ENCODE peak calls at places on chromosomes 5 and 9, in four cellular contexts. Q is right lobe of liver, X is H1, S is HCT116. R is an unnamed sample.

GRCh38 chr5:159422371-159422770 is 92.1 kb upstream of the IL12B start:
- DNase-seq in Q (no peak), X (no peak), S (no peak), R (no peak)

GRCh38 chr5:1946122-1946677 is 63.5 kb upstream of the IRX4 start:
- DNase-seq in Q (no peak), X (no peak), S (no peak), R (no peak)

GRCh38 chr9:38681747-38682227 is 38.1 kb downstream of the FAM240B start:
- DNase-seq in Q (no peak), X (no peak), S (no peak), R (no peak)

GRCh38 chr5:36820900-36821299 is 55.7 kb upstream of the NIPBL start:
- DNase-seq in Q (no peak), X (no peak), S (no peak), R (no peak)

GRCh38 chr9:16175461-16175860 is 622.6 kb downstream of the CCDC171 start:
- DNase-seq in Q (no peak), X (no peak), S (no peak), R (no peak)

GRCh38 chr5:14243768-14244167 is 100.6 kb downstream of the TRIO start:
- DNase-seq in Q (no peak), X (no peak), S (no peak), R (no peak)

GRCh38 chr5:155594270-155594669 is 580.7 kb downstream of the KIF4B start:
- DNase-seq in Q (no peak), X (no peak), S (no peak), R (no peak)

GRCh38 chr5:149936044-149936699 is 8.4 kb downstream of the PDE6A start:
- DNase-seq in Q (no peak), X (no peak), S (no peak), R (no peak)

GRCh38 chr5:13910227-13910626 is 34.3 kb downstream of the DNAH5 start:
- DNase-seq in Q (no peak), X (no peak), S (no peak), R (no peak)

GRCh38 chr9:105890046-105890822 is 195.9 kb downstream of the TMEM38B start:
- DNase-seq in Q (no peak), X (no peak), S (no peak), R (no peak)

GRCh38 chr5:14364096-14364495 is 217.5 kb upstream of the OTULINL start:
- DNase-seq in Q (no peak), X (no peak), S (no peak), R (no peak)

GRCh38 chr5:124746252-124746915 is at the start of gene ZNF608:
- DNase-seq in Q (no peak), X (peak; percentile 49), S (no peak), R (no peak)

GRCh38 chr5:88251048-88251711 is 17.5 kb downstream of the TMEM161B start:
- DNase-seq in Q (no peak), X (no peak), S (no peak), R (no peak)

GRCh38 chr5:112366987-112367386 is 52.1 kb downstream of the EPB41L4A start:
- DNase-seq in Q (peak; percentile 55), X (no peak), S (peak; percentile 26), R (no peak)

GRCh38 chr5:77280036-77280435 is 69.6 kb downstream of the PDE8B start:
- DNase-seq in Q (no peak), X (no peak), S (no peak), R (no peak)

GRCh38 chr5:7881091-7881490 is 12.1 kb downstream of the MTRR start:
- DNase-seq in Q (no peak), X (no peak), S (no peak), R (no peak)

GRCh38 chr5:132090107-132090506 is 16.5 kb downstream of the CSF2 start:
- DNase-seq in Q (no peak), X (no peak), S (peak; percentile 44), R (no peak)

GRCh38 chr5:141560725-141561483 is 57.9 kb downstream of the DIAPH1 start:
- DNase-seq in Q (peak; percentile 82), X (peak; percentile 73), S (peak; percentile 59), R (peak; percentile 57)

GRCh38 chr5:154997746-154998145 is 15.8 kb upstream of the KIF4B start:
- DNase-seq in Q (no peak), X (no peak), S (no peak), R (no peak)

GRCh38 chr5:74201334-74202081 is 439.0 kb downstream of the ENC1 start:
- DNase-seq in Q (no peak), X (no peak), S (no peak), R (peak; percentile 71)

GRCh38 chr5:64834611-64835010 is 65.9 kb downstream of the CWC27 start:
- DNase-seq in Q (no peak), X (no peak), S (no peak), R (no peak)

GRCh38 chr5:108801776-108802175 is 54.1 kb downstream of the FER start:
- DNase-seq in Q (no peak), X (no peak), S (peak; percentile 84), R (no peak)

GRCh38 chr9:116632990-116633441 is 54.1 kb upstream of the TRIM32 start:
- DNase-seq in Q (no peak), X (no peak), S (no peak), R (no peak)

GRCh38 chr5:164353155-164353554 is 847.7 kb downstream of the MAT2B start:
- DNase-seq in Q (no peak), X (no peak), S (no peak), R (no peak)

GRCh38 chr5:136763548-136763947 is 398.2 kb upstream of the TRPC7 start:
- DNase-seq in Q (no peak), X (no peak), S (no peak), R (no peak)

GRCh38 chr9:133973791-133974630 is 18.1 kb downstream of the VAV2 start:
- DNase-seq in Q (peak; percentile 93), X (no peak), S (no peak), R (peak; percentile 65)
- TF ChIP-seq POLR2A in Q (peak; percentile 52), X (no peak), S (no peak), R (no peak)

GRCh38 chr5:29896651-29897050 is 1296.8 kb upstream of the CDH6 start:
- DNase-seq in Q (no peak), X (no peak), S (no peak), R (no peak)
- TF ChIP-seq POLR2A in Q (no peak), X (no peak), S (no peak), R (no peak)

GRCh38 chr5:57681942-57682341 is 199.3 kb upstream of the ACTBL2 start:
- DNase-seq in Q (no peak), X (no peak), S (no peak), R (no peak)

GRCh38 chr5:57677235-57677634 is 194.6 kb upstream of the ACTBL2 start:
- DNase-seq in Q (no peak), X (no peak), S (no peak), R (no peak)

GRCh38 chr5:57684299-57684702 is 201.7 kb upstream of the ACTBL2 start:
- DNase-seq in Q (no peak), X (no peak), S (no peak), R (no peak)

GRCh38 chr5:57683036-57683600 is 200.5 kb upstream of the ACTBL2 start:
- DNase-seq in Q (no peak), X (no peak), S (no peak), R (no peak)

GRCh38 chr5:57680686-57681085 is 198.1 kb upstream of the ACTBL2 start:
- DNase-seq in Q (no peak), X (no peak), S (no peak), R (no peak)
- TF ChIP-seq POLR2A in Q (no peak), X (no peak), S (no peak), R (no peak)

GRCh38 chr9:4663956-4664355 is 1.9 kb downstream of the PLPP6 start:
- DNase-seq in Q (no peak), X (no peak), S (no peak), R (no peak)

GRCh38 chr9:4667681-4668080 is 1.4 kb upstream of the SPATA6L start:
- DNase-seq in Q (no peak), X (no peak), S (no peak), R (no peak)

GRCh38 chr9:4665357-4665756 is 923 bp downstream of the SPATA6L start:
- DNase-seq in Q (no peak), X (no peak), S (no peak), R (no peak)

GRCh38 chr9:4668604-4669003 is 2.3 kb upstream of the SPATA6L start:
- DNase-seq in Q (no peak), X (no peak), S (no peak), R (no peak)

DNA sequence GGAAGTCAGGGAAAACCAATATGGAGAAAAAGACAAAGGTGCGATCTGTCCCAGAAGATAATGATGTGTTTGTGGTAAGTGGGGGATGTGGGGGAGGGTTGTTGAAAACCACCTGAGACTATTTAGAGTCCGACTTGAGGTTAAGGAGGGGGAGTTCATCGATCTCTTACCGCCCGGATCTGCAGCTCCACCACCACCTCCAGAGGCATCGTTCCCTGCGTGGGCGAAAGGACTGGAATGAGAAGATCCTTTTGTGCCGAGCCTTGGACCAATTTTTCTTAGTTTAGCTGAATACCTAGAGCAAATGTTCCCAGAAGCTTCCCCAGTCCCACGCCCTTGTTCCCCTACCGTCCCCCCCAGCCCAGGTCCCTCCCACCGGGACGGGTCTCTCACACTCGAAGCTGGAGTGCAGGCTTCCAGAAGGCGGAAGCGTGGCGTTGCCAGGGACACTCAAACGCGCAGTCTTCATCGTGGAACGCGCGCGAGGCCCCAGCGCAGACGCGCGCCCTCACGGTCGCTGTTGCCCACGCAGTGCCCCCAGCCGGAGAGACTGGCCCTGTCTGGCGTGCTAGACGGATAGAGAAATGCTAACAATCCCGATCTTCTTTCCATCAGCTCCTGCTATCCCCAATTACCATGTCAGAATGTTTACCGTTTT is at the start of gene SPATA6L:
- DNase-seq in Q (peak; percentile 75), X (peak; percentile 52), S (no peak), R (peak; percentile 75)
- TF ChIP-seq POLR2A in Q (peak; percentile 77), X (no peak), S (no peak), R (no peak)

GRCh38 chr5:173057062-173057924 is 1.1 kb downstream of the CREBRF start:
- DNase-seq in Q (peak; percentile 100), X (peak; percentile 98), S (peak; percentile 95), R (peak; percentile 99)
- TF ChIP-seq POLR2A in Q (peak; percentile 73), X (no peak), S (no peak), R (no peak)

GRCh38 chr9:133417541-133418461 is at the start of gene REXO4:
- DNase-seq in Q (peak; percentile 88), X (peak; percentile 95), S (peak; percentile 85), R (peak; percentile 83)
- TF ChIP-seq POLR2A in Q (peak; percentile 51), X (no peak), S (peak; percentile 51), R (no peak)

GRCh38 chr9:133715866-133716563 is 22.1 kb downstream of the SARDH start:
- DNase-seq in Q (peak; percentile 49), X (peak; percentile 80), S (no peak), R (no peak)
- TF ChIP-seq POLR2A in Q (no peak), X (no peak), S (no peak), R (no peak)

R was measured in stomach.